ENCODE peak calls at places on chromosomes 11 and 22, in ten cellular contexts. F is AG04450, B is NCI-H2107, U is astrocyte of the spinal cord, V is lung, R is foreskin fibroblast, C is mucosa of gallbladder, W is heart right ventricle, S is DMS79 treated with DMSO at 0.1 percent for 48 hours, L is globus pallidus. O is an unnamed sample.

GRCh38 chr11:26072612-26073011 is 259.3 kb upstream of the ANO3 start:
- DNase-seq in F (no peak), B (no peak), U (no peak), V (no peak), R (no peak), C (no peak), W (no peak), S (peak; percentile 35), L (no peak), O (no peak)

GRCh38 chr11:20158597-20159257 is 1.5 kb downstream of the DBX1 start:
- DNase-seq in F (peak; percentile 3), B (no peak), U (peak; percentile 69), V (peak; percentile 59), R (peak; percentile 45), C (peak; percentile 72), W (peak; percentile 57), S (no peak), L (peak; percentile 31), O (no peak)

GRCh38 chr11:65298655-65299179 is 15.9 kb upstream of the CDC42EP2 start:
- DNase-seq in F (no peak), B (no peak), U (peak; percentile 57), V (no peak), R (peak; percentile 80), C (peak; percentile 46), W (peak; percentile 77), S (no peak), L (no peak), O (no peak)

GRCh38 chr11:133526790-133527189 is 5.5 kb downstream of the OPCML start:
- DNase-seq in F (no peak), B (no peak), U (no peak), V (no peak), R (no peak), C (no peak), W (peak; percentile 35), S (no peak), L (no peak), O (no peak)

GRCh38 chr11:44948155-44948554 is 2.5 kb downstream of the TP53I11 start:
- DNase-seq in F (no peak), B (no peak), U (no peak), V (no peak), R (no peak), C (no peak), W (no peak), S (no peak), L (no peak), O (no peak)

GRCh38 chr22:50697667-50698506 is 25.3 kb downstream of the SHANK3 start:
- DNase-seq in F (no peak), B (no peak), U (no peak), V (no peak), R (no peak), C (no peak), W (no peak), S (no peak), L (no peak), O (no peak)

GRCh38 chr22:34057726-34058125 is 137.4 kb upstream of the LARGE1 start:
- DNase-seq in F (no peak), B (no peak), U (no peak), V (no peak), R (no peak), C (no peak), W (no peak), S (no peak), L (no peak), O (no peak)

GRCh38 chr11:114832532-114833125 is 154.3 kb downstream of the NXPE2 start:
- DNase-seq in F (no peak), B (peak; percentile 12), U (no peak), V (no peak), R (no peak), C (no peak), W (no peak), S (peak; percentile 97), L (no peak), O (no peak)

GRCh38 chr11:114075891-114076441 is 16.5 kb downstream of the ZBTB16 start:
- DNase-seq in F (no peak), B (no peak), U (peak; percentile 74), V (no peak), R (peak; percentile 84), C (no peak), W (peak; percentile 71), S (no peak), L (no peak), O (no peak)

GRCh38 chr11:17475666-17476316 is 854 bp downstream of the ABCC8 start:
- DNase-seq in F (no peak), B (no peak), U (no peak), V (no peak), R (no peak), C (no peak), W (no peak), S (peak; percentile 33), L (no peak), O (no peak)

GRCh38 chr22:43953988-43954771 is 1.1 kb upstream of the SAMM50 start:
- DNase-seq in F (no peak), B (no peak), U (no peak), V (no peak), R (no peak), C (no peak), W (no peak), S (no peak), L (no peak), O (no peak)

GRCh38 chr22:36325163-36326031 is 62.4 kb downstream of the MYH9 start:
- DNase-seq in F (no peak), B (no peak), U (peak; percentile 95), V (peak; percentile 72), R (peak; percentile 60), C (peak; percentile 72), W (peak; percentile 71), S (no peak), L (no peak), O (no peak)

GRCh38 chr11:65414776-65415498 is 7.7 kb upstream of the NEAT1 start:
- DNase-seq in F (no peak), B (no peak), U (no peak), V (no peak), R (no peak), C (no peak), W (no peak), S (no peak), L (peak; percentile 52), O (peak; percentile 2)

GRCh38 chr11:44556735-44557409 is 8.6 kb upstream of the CD82 start:
- DNase-seq in F (no peak), B (no peak), U (peak; percentile 63), V (peak; percentile 59), R (no peak), C (peak; percentile 71), W (peak; percentile 69), S (peak; percentile 73), L (peak; percentile 70), O (no peak)

GRCh38 chr22:37680191-37680851 is 4.9 kb downstream of the LGALS1 start:
- DNase-seq in F (no peak), B (no peak), U (no peak), V (no peak), R (no peak), C (no peak), W (no peak), S (no peak), L (no peak), O (no peak)

GRCh38 chr11:79536155-79536917 is 95.5 kb upstream of the TENM4 start:
- DNase-seq in F (no peak), B (no peak), U (no peak), V (no peak), R (no peak), C (no peak), W (peak; percentile 16), S (no peak), L (no peak), O (no peak)

GRCh38 chr22:26360169-26360885 is 68.7 kb upstream of the ASPHD2 start:
- DNase-seq in F (peak; percentile 44), B (no peak), U (peak; percentile 79), V (peak; percentile 56), R (peak; percentile 46), C (peak; percentile 64), W (peak; percentile 58), S (peak; percentile 25), L (peak; percentile 56), O (peak; percentile 40)

GRCh38 chr11:75344761-75345454 is 6.6 kb downstream of the ARRB1 start:
- DNase-seq in F (no peak), B (no peak), U (no peak), V (no peak), R (no peak), C (no peak), W (no peak), S (no peak), L (no peak), O (no peak)

GRCh38 chr11:35135222-35135621 is 3.7 kb upstream of the CD44 start:
- DNase-seq in F (no peak), B (no peak), U (no peak), V (no peak), R (no peak), C (no peak), W (no peak), S (no peak), L (no peak), O (no peak)

GRCh38 chr11:821513-822371 is 3.0 kb downstream of the PNPLA2 start:
- DNase-seq in F (no peak), B (no peak), U (no peak), V (no peak), R (no peak), C (no peak), W (no peak), S (no peak), L (no peak), O (no peak)

GRCh38 chr22:37674248-37674647 is 1.2 kb upstream of the LGALS1 start:
- DNase-seq in F (no peak), B (no peak), U (no peak), V (no peak), R (no peak), C (no peak), W (no peak), S (no peak), L (no peak), O (no peak)

GRCh38 chr22:19679476-19680099 is 34.7 kb upstream of the SEPTIN5 start:
- DNase-seq in F (no peak), B (no peak), U (no peak), V (peak; percentile 57), R (no peak), C (peak; percentile 21), W (peak; percentile 38), S (no peak), L (no peak), O (no peak)

GRCh38 chr11:47003180-47003877 is 66.8 kb downstream of the CSTPP1 start:
- DNase-seq in F (no peak), B (no peak), U (no peak), V (no peak), R (no peak), C (no peak), W (peak; percentile 32), S (no peak), L (peak; percentile 50), O (no peak)

GRCh38 chr22:42078469-42079318 is 806 bp upstream of the SMDT1 start:
- DNase-seq in F (no peak), B (no peak), U (peak; percentile 7), V (no peak), R (no peak), C (no peak), W (no peak), S (peak; percentile 5), L (no peak), O (no peak)

GRCh38 chr22:44616461-44616860 is 85.5 kb upstream of the PRR5 start:
- DNase-seq in F (no peak), B (no peak), U (no peak), V (no peak), R (no peak), C (no peak), W (no peak), S (no peak), L (no peak), O (no peak)

GRCh38 chr11:69017951-69018350 is 4.9 kb upstream of the MRGPRF start:
- DNase-seq in F (no peak), B (no peak), U (no peak), V (no peak), R (no peak), C (no peak), W (no peak), S (no peak), L (no peak), O (no peak)

GRCh38 chr22:46105494-46106278 is 44.6 kb upstream of the PPARA start:
- DNase-seq in F (no peak), B (no peak), U (peak; percentile 77), V (no peak), R (no peak), C (peak; percentile 77), W (no peak), S (no peak), L (no peak), O (no peak)

GRCh38 chr11:32830413-32830738 is 649 bp downstream of the PRRG4 start:
- DNase-seq in F (no peak), B (no peak), U (no peak), V (peak; percentile 71), R (no peak), C (peak; percentile 72), W (no peak), S (peak; percentile 40), L (no peak), O (no peak)